ENCODE peak calls at places on chromosome 12, in ten cellular contexts. One of them, this sample, is unnamed.
A peak's percentile ranks its signal among the peaks of the same experiment; 100 is the strongest.

GRCh38 chr12:124992874-124993567 is 424 bp upstream of the BRI3BP start:
- DNase-seq in GM12865: peak; percentile 97
- DNase-seq in heart right ventricle: no peak
- DNase-seq in mammary epithelial cell: peak; percentile 68
- DNase-seq in tibial artery: no peak
- DNase-seq in heart left ventricle: no peak
- DNase-seq in fibroblast of pulmonary artery: peak; percentile 23
- DNase-seq in aorta: no peak
- DNase-seq in brain microvascular endothelial cell: peak; percentile 6
- DNase-seq in choroid plexus epithelial cell: peak; percentile 39
- DNase-seq in this sample: no peak

GRCh38 chr12:21828779-21829178 is 54.3 kb upstream of the KCNJ8 start:
- DNase-seq in mammary epithelial cell: no peak
- DNase-seq in tibial artery: peak; percentile 43
- DNase-seq in fibroblast of pulmonary artery: peak; percentile 6
- DNase-seq in GM12865: no peak
- DNase-seq in aorta: no peak
- DNase-seq in brain microvascular endothelial cell: no peak
- DNase-seq in choroid plexus epithelial cell: peak; percentile 26
- DNase-seq in heart left ventricle: no peak
- DNase-seq in heart right ventricle: no peak
- DNase-seq in this sample: peak; percentile 44

GRCh38 chr12:96077081-96077480 is 41.7 kb upstream of the LTA4H start:
- DNase-seq in fibroblast of pulmonary artery: no peak
- DNase-seq in heart left ventricle: no peak
- DNase-seq in mammary epithelial cell: no peak
- DNase-seq in GM12865: no peak
- DNase-seq in choroid plexus epithelial cell: no peak
- DNase-seq in brain microvascular endothelial cell: no peak
- DNase-seq in tibial artery: no peak
- DNase-seq in heart right ventricle: no peak
- DNase-seq in aorta: no peak
- DNase-seq in this sample: no peak

GRCh38 chr12:53700567-53700966 is 24.7 kb upstream of the ATP5MC2 start:
- DNase-seq in GM12865: no peak
- DNase-seq in choroid plexus epithelial cell: peak; percentile 9
- DNase-seq in brain microvascular endothelial cell: no peak
- DNase-seq in fibroblast of pulmonary artery: no peak
- DNase-seq in heart right ventricle: no peak
- DNase-seq in aorta: no peak
- DNase-seq in heart left ventricle: no peak
- DNase-seq in mammary epithelial cell: no peak
- DNase-seq in tibial artery: no peak
- DNase-seq in this sample: no peak

GRCh38 chr12:92466391-92467305 is 236.1 kb upstream of the PLEKHG7 start:
- DNase-seq in GM12865: peak; percentile 91
- DNase-seq in mammary epithelial cell: no peak
- DNase-seq in choroid plexus epithelial cell: no peak
- DNase-seq in fibroblast of pulmonary artery: no peak
- DNase-seq in tibial artery: peak; percentile 28
- DNase-seq in heart left ventricle: no peak
- DNase-seq in brain microvascular endothelial cell: no peak
- DNase-seq in heart right ventricle: peak; percentile 14
- DNase-seq in aorta: peak; percentile 57
- DNase-seq in this sample: peak; percentile 73

GRCh38 chr12:52587563-52587962 is 13.7 kb downstream of the KRT72 start:
- DNase-seq in GM12865: no peak
- DNase-seq in tibial artery: peak; percentile 3
- DNase-seq in fibroblast of pulmonary artery: no peak
- DNase-seq in heart left ventricle: no peak
- DNase-seq in heart right ventricle: no peak
- DNase-seq in aorta: no peak
- DNase-seq in choroid plexus epithelial cell: no peak
- DNase-seq in mammary epithelial cell: no peak
- DNase-seq in brain microvascular endothelial cell: no peak
- DNase-seq in this sample: no peak

GRCh38 chr12:1434296-1434955 is 160.0 kb downstream of the FBXL14 start:
- DNase-seq in heart left ventricle: no peak
- DNase-seq in heart right ventricle: no peak
- DNase-seq in choroid plexus epithelial cell: no peak
- DNase-seq in tibial artery: no peak
- DNase-seq in brain microvascular endothelial cell: no peak
- DNase-seq in fibroblast of pulmonary artery: no peak
- DNase-seq in GM12865: no peak
- DNase-seq in mammary epithelial cell: no peak
- DNase-seq in aorta: no peak
- DNase-seq in this sample: no peak

GRCh38 chr12:115313929-115314328 is 630.0 kb upstream of the TBX3 start:
- DNase-seq in brain microvascular endothelial cell: peak; percentile 67
- DNase-seq in heart left ventricle: no peak
- DNase-seq in GM12865: no peak
- DNase-seq in mammary epithelial cell: peak; percentile 83
- DNase-seq in tibial artery: no peak
- DNase-seq in aorta: no peak
- DNase-seq in fibroblast of pulmonary artery: peak; percentile 60
- DNase-seq in heart right ventricle: no peak
- DNase-seq in choroid plexus epithelial cell: peak; percentile 95
- DNase-seq in this sample: peak; percentile 75

GRCh38 chr12:24697769-24698168 is 251.1 kb downstream of the BCAT1 start:
- DNase-seq in heart left ventricle: no peak
- DNase-seq in aorta: no peak
- DNase-seq in GM12865: no peak
- DNase-seq in heart right ventricle: no peak
- DNase-seq in choroid plexus epithelial cell: peak; percentile 50
- DNase-seq in tibial artery: no peak
- DNase-seq in fibroblast of pulmonary artery: no peak
- DNase-seq in mammary epithelial cell: no peak
- DNase-seq in brain microvascular endothelial cell: no peak
- DNase-seq in this sample: no peak

GRCh38 chr12:101713059-101713682 is 15.7 kb downstream of the CHPT1 start:
- DNase-seq in choroid plexus epithelial cell: peak; percentile 41
- DNase-seq in mammary epithelial cell: no peak
- DNase-seq in GM12865: no peak
- DNase-seq in tibial artery: peak; percentile 77
- DNase-seq in heart right ventricle: peak; percentile 35
- DNase-seq in brain microvascular endothelial cell: no peak
- DNase-seq in aorta: peak; percentile 64
- DNase-seq in fibroblast of pulmonary artery: no peak
- DNase-seq in heart left ventricle: peak; percentile 31
- DNase-seq in this sample: no peak

GRCh38 chr12:5433081-5433839 is 1.4 kb downstream of the NTF3 start:
- DNase-seq in tibial artery: peak; percentile 49
- DNase-seq in heart right ventricle: no peak
- DNase-seq in brain microvascular endothelial cell: no peak
- DNase-seq in fibroblast of pulmonary artery: no peak
- DNase-seq in heart left ventricle: no peak
- DNase-seq in mammary epithelial cell: no peak
- DNase-seq in aorta: no peak
- DNase-seq in choroid plexus epithelial cell: no peak
- DNase-seq in GM12865: no peak
- DNase-seq in this sample: no peak

GRCh38 chr12:122851820-122852219 is 16.6 kb downstream of the HIP1R start:
- DNase-seq in heart left ventricle: peak; percentile 66
- DNase-seq in tibial artery: peak; percentile 71
- DNase-seq in GM12865: no peak
- DNase-seq in brain microvascular endothelial cell: peak; percentile 73
- DNase-seq in mammary epithelial cell: peak; percentile 88
- DNase-seq in choroid plexus epithelial cell: peak; percentile 76
- DNase-seq in heart right ventricle: no peak
- DNase-seq in aorta: peak; percentile 83
- DNase-seq in fibroblast of pulmonary artery: peak; percentile 90
- DNase-seq in this sample: peak; percentile 67

GRCh38 chr12:67748761-67749075 is 100.2 kb downstream of the DYRK2 start:
- DNase-seq in heart right ventricle: no peak
- DNase-seq in brain microvascular endothelial cell: no peak
- DNase-seq in aorta: no peak
- DNase-seq in fibroblast of pulmonary artery: no peak
- DNase-seq in mammary epithelial cell: peak; percentile 68
- DNase-seq in choroid plexus epithelial cell: no peak
- DNase-seq in GM12865: no peak
- DNase-seq in tibial artery: no peak
- DNase-seq in heart left ventricle: no peak
- DNase-seq in this sample: no peak

GRCh38 chr12:103268831-103269514 is 226.8 kb downstream of the C12orf42 start:
- DNase-seq in tibial artery: no peak
- DNase-seq in choroid plexus epithelial cell: no peak
- DNase-seq in mammary epithelial cell: no peak
- DNase-seq in GM12865: peak; percentile 14
- DNase-seq in fibroblast of pulmonary artery: no peak
- DNase-seq in aorta: no peak
- DNase-seq in heart left ventricle: no peak
- DNase-seq in heart right ventricle: no peak
- DNase-seq in brain microvascular endothelial cell: no peak
- DNase-seq in this sample: no peak

GRCh38 chr12:113697646-113698504 is 226.2 kb upstream of the LHX5 start:
- DNase-seq in GM12865: no peak
- DNase-seq in fibroblast of pulmonary artery: no peak
- DNase-seq in aorta: no peak
- DNase-seq in choroid plexus epithelial cell: no peak
- DNase-seq in brain microvascular endothelial cell: no peak
- DNase-seq in mammary epithelial cell: no peak
- DNase-seq in tibial artery: no peak
- DNase-seq in heart right ventricle: no peak
- DNase-seq in heart left ventricle: no peak
- DNase-seq in this sample: no peak

DNA sequence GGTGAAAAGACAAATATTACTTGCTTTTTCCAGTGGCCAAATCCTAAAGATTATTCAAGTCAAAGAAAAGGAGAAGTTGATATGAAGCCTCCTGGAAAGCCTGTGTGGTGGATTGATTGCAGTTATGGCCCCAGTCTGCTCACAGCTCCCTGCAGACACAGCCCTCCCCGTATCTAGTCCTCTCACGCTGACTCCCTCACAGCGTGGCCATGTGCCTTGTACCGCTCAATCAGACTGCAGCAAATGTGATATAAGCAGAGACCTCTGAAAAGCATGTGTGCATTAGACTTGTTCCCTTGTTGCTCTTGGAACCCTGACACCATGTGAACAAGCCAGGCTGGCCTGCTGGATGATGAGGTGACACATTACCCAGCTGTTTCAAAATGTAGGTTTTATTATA is 398.0 kb upstream of the GARIN6 start:
- DNase-seq in heart right ventricle: no peak
- DNase-seq in brain microvascular endothelial cell: no peak
- DNase-seq in tibial artery: no peak
- DNase-seq in fibroblast of pulmonary artery: no peak
- DNase-seq in GM12865: no peak
- DNase-seq in aorta: no peak
- DNase-seq in mammary epithelial cell: no peak
- DNase-seq in choroid plexus epithelial cell: no peak
- DNase-seq in heart left ventricle: no peak
- DNase-seq in this sample: no peak
- H3K4me3 ChIP-seq in heart right ventricle: no peak overlapping the region
- H3K4me3 ChIP-seq in brain microvascular endothelial cell: no peak overlapping the region
- H3K4me3 ChIP-seq in tibial artery: no peak overlapping the region
- H3K4me3 ChIP-seq in fibroblast of pulmonary artery: no peak overlapping the region
- H3K4me3 ChIP-seq in GM12865: no peak overlapping the region
- H3K4me3 ChIP-seq in aorta: no peak overlapping the region
- H3K4me3 ChIP-seq in mammary epithelial cell: no peak overlapping the region
- H3K4me3 ChIP-seq in choroid plexus epithelial cell: no peak overlapping the region
- H3K4me3 ChIP-seq in heart left ventricle: no peak overlapping the region
- H3K4me3 ChIP-seq in this sample: no peak overlapping the region

DNA sequence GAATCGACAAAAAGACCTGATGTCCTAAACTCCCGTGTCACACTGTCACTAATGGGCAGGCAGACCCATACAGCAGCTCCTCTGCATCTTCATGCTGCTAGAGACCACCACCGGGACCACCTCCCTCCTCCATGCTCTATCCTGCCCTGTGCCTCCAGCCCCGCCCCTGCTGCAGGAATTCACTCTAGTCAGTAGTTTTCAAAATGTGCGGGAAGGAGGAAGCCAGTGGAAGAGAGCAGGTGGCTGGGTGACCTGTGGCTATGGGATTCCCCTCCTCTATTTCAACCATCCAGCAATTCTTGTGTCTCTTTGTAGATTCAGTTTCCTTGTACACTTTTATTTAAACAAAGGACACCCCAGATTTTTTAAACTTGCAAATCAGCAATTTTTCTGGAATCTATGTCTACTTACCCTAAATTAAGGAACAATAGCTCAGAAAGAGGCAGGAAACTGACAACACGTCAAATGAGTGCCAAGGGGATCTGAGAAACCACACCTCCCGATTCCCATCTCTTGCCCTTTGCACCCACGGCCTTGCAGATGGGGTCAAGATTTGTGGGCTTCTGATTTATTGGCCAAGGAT is 20.4 kb upstream of the MAP1LC3B2 start:
- DNase-seq in brain microvascular endothelial cell: no peak
- DNase-seq in fibroblast of pulmonary artery: no peak
- DNase-seq in heart left ventricle: no peak
- DNase-seq in GM12865: no peak
- DNase-seq in heart right ventricle: no peak
- DNase-seq in choroid plexus epithelial cell: no peak
- DNase-seq in mammary epithelial cell: no peak
- DNase-seq in aorta: no peak
- DNase-seq in tibial artery: no peak
- DNase-seq in this sample: no peak
- H3K4me3 ChIP-seq in brain microvascular endothelial cell: no peak overlapping the region
- H3K4me3 ChIP-seq in fibroblast of pulmonary artery: no peak overlapping the region
- H3K4me3 ChIP-seq in heart left ventricle: no peak overlapping the region
- H3K4me3 ChIP-seq in GM12865: no peak overlapping the region
- H3K4me3 ChIP-seq in heart right ventricle: no peak overlapping the region
- H3K4me3 ChIP-seq in choroid plexus epithelial cell: no peak overlapping the region
- H3K4me3 ChIP-seq in mammary epithelial cell: no peak overlapping the region
- H3K4me3 ChIP-seq in aorta: no peak overlapping the region
- H3K4me3 ChIP-seq in tibial artery: no peak overlapping the region
- H3K4me3 ChIP-seq in this sample: no peak overlapping the region

DNA sequence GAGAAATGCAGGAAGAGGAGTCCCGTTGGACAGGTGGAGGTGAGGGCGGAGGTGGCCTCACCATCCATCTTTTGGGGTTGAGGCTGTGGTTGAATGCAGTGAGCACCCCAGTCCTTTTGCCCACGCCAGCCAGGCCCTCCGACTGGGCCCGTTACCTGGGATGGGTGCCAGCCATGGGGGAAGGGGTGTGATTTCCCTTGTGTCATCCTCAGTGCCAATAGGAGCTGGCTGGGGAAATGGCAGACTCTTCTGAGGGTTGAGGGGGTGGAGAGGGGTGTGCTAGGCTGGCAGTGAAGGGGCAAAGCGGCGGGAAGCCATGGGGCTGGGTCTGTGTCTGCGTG is 9.6 kb downstream of the KCNH3 start:
- DNase-seq in brain microvascular endothelial cell: no peak
- DNase-seq in GM12865: no peak
- DNase-seq in mammary epithelial cell: no peak
- DNase-seq in choroid plexus epithelial cell: no peak
- DNase-seq in heart right ventricle: no peak
- DNase-seq in aorta: no peak
- DNase-seq in fibroblast of pulmonary artery: no peak
- DNase-seq in heart left ventricle: no peak
- DNase-seq in tibial artery: no peak
- DNase-seq in this sample: no peak
- H3K4me3 ChIP-seq in brain microvascular endothelial cell: peak overlapping the region; percentile 43
- H3K4me3 ChIP-seq in GM12865: no peak overlapping the region
- H3K4me3 ChIP-seq in mammary epithelial cell: no peak overlapping the region
- H3K4me3 ChIP-seq in choroid plexus epithelial cell: peak overlapping the region; percentile 44
- H3K4me3 ChIP-seq in heart right ventricle: peak overlapping the region; percentile 32
- H3K4me3 ChIP-seq in aorta: no peak overlapping the region
- H3K4me3 ChIP-seq in fibroblast of pulmonary artery: no peak overlapping the region
- H3K4me3 ChIP-seq in heart left ventricle: peak overlapping the region; percentile 46
- H3K4me3 ChIP-seq in tibial artery: peak overlapping the region; percentile 44
- H3K4me3 ChIP-seq in this sample: peak overlapping the region; percentile 30

GRCh38 chr12:55743131-55743921 is 404 bp downstream of the GDF11 start:
- DNase-seq in fibroblast of pulmonary artery: peak; percentile 74
- DNase-seq in mammary epithelial cell: peak; percentile 62
- DNase-seq in heart left ventricle: peak; percentile 61
- DNase-seq in aorta: peak; percentile 77
- DNase-seq in GM12865: peak; percentile 84
- DNase-seq in brain microvascular endothelial cell: peak; percentile 44
- DNase-seq in choroid plexus epithelial cell: peak; percentile 75
- DNase-seq in tibial artery: no peak
- DNase-seq in heart right ventricle: no peak
- DNase-seq in this sample: no peak
- H3K4me3 ChIP-seq in fibroblast of pulmonary artery: peak overlapping the region; percentile 69
- H3K4me3 ChIP-seq in mammary epithelial cell: peak overlapping the region; percentile 73
- H3K4me3 ChIP-seq in heart left ventricle: peak overlapping the region; percentile 78
- H3K4me3 ChIP-seq in aorta: peak overlapping the region; percentile 97
- H3K4me3 ChIP-seq in GM12865: peak overlapping the region; percentile 75
- H3K4me3 ChIP-seq in brain microvascular endothelial cell: peak overlapping the region; percentile 72
- H3K4me3 ChIP-seq in choroid plexus epithelial cell: peak overlapping the region; percentile 70
- H3K4me3 ChIP-seq in tibial artery: peak overlapping the region; percentile 68
- H3K4me3 ChIP-seq in heart right ventricle: peak overlapping the region; percentile 68
- H3K4me3 ChIP-seq in this sample: peak overlapping the region; percentile 73